ENCODE peak calls at places on chromosomes 16 and 17, in eight cellular contexts. J, Z, I, O, D, S, V and Y are unnamed samples.

GRCh38 chr17:39104046-39104445 is 47.4 kb downstream of the PLXDC1 start:
- DNase-seq in S (no peak), D (no peak), V (no peak), I (no peak), O (peak), J (no peak), Z (no peak), Y (no peak)

GRCh38 chr16:75742424-75743047 is 16.2 kb upstream of the CPHXL start:
- DNase-seq in Z (no peak), I (no peak), J (no peak), V (no peak), S (no peak), D (no peak), O (no peak), Y (no peak)

GRCh38 chr16:74605746-74606520 is 981 bp downstream of the GLG1 start:
- DNase-seq in S (no peak), Z (no peak), V (no peak), I (no peak), J (no peak), O (no peak), D (no peak), Y (no peak)

GRCh38 chr17:31388770-31389672 is 2.5 kb upstream of the RAB11FIP4 start:
- DNase-seq in J (no peak), D (no peak), S (peak), V (no peak), I (no peak), Z (peak), O (no peak), Y (no peak)

GRCh38 chr16:14399397-14400284 is 230.4 kb downstream of the PARN start:
- DNase-seq in I (peak), D (no peak), O (peak), V (peak), S (no peak), Z (peak), J (no peak), Y (no peak)

GRCh38 chr17:73690581-73691135 is 46.4 kb upstream of the SDK2 start:
- DNase-seq in J (no peak), I (no peak), Z (no peak), S (no peak), O (no peak), D (no peak), V (no peak), Y (peak)

GRCh38 chr16:82684246-82684645 is 57.5 kb downstream of the CDH13 start:
- DNase-seq in Z (no peak), I (no peak), V (no peak), D (no peak), S (no peak), J (no peak), O (peak), Y (no peak)

GRCh38 chr17:76612977-76613851 is 27.6 kb upstream of the ST6GALNAC2 start:
- DNase-seq in J (no peak), Z (no peak), I (no peak), V (no peak), D (no peak), S (no peak), O (no peak), Y (no peak)

GRCh38 chr16:88570691-88571092 is 489 bp downstream of the ZC3H18 start:
- DNase-seq in D (peak), O (no peak), S (no peak), Z (no peak), V (no peak), I (no peak), J (peak), Y (no peak)

GRCh38 chr17:56979091-56979480 is 1.2 kb downstream of the SCPEP1 start:
- DNase-seq in J (no peak), S (no peak), O (no peak), D (no peak), V (no peak), Z (no peak), I (no peak), Y (no peak)

GRCh38 chr17:77266891-77267341 is 126.1 kb downstream of the SEC14L1 start:
- DNase-seq in V (no peak), I (no peak), D (no peak), S (no peak), J (no peak), Z (no peak), O (peak), Y (no peak)

GRCh38 chr17:57994436-57994835 is 6.4 kb upstream of the VEZF1 start:
- DNase-seq in O (no peak), D (no peak), J (no peak), Z (no peak), S (no peak), I (no peak), V (no peak), Y (no peak)

GRCh38 chr17:57991537-57991936 is 3.5 kb upstream of the VEZF1 start:
- DNase-seq in J (no peak), Z (no peak), S (no peak), V (no peak), O (no peak), D (no peak), I (no peak), Y (no peak)

GRCh38 chr17:57995076-57995956 is 7.3 kb upstream of the VEZF1 start:
- DNase-seq in D (peak), V (no peak), I (peak), Z (no peak), O (peak), J (no peak), S (peak), Y (peak)

GRCh38 chr17:57997085-57997809 is 9.2 kb upstream of the VEZF1 start:
- DNase-seq in V (no peak), Z (no peak), O (no peak), J (no peak), D (no peak), S (no peak), I (no peak), Y (no peak)

DNA sequence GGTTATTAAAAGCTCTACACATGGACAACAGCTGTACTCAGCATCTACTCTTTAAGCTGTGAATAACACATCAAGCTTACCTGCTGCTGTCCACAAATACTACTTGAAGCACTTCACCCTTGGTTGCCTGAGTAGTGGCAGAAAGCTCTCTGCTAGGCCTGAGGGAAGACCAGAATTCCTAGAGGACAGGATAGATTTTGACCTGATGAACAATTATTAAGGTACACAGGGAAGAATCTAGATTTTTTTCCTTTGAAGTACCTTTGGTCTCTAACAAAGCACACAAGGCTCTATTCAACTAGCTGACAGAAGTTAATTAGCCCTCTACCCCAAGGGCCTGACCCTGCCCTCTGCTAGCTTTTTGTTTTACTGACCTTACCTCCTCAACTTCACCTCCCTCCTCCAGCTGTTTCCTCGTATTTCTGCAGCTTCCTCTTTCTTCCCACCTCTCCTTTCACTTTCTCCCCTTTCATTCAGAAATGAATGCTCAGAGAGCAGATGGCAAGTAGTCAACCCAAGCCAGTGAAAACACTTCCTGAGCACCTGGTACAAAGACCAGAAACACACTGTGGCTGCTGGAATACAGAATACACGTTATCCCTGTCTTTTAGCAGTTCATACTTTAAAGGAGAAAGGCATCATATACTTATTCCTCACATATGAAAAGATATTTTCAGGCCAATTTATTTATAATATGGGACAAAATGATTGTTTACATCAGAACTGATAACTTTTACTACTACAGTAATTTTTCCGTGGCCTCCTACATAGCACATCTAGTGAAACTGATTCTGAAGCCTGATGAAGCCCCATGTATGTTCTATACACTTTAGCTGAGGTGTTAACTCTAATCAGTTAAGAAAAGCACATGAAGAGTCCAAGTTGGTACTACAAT is 5.7 kb upstream of the VEZF1 start:
- DNase-seq in S (no peak), D (no peak), Z (no peak), I (no peak), O (no peak), V (no peak), J (no peak), Y (no peak)
- TF ChIP-seq POLR2A in S (no peak), D (no peak), Z (no peak), I (no peak), O (no peak), V (no peak), J (no peak), Y (no peak)

DNA sequence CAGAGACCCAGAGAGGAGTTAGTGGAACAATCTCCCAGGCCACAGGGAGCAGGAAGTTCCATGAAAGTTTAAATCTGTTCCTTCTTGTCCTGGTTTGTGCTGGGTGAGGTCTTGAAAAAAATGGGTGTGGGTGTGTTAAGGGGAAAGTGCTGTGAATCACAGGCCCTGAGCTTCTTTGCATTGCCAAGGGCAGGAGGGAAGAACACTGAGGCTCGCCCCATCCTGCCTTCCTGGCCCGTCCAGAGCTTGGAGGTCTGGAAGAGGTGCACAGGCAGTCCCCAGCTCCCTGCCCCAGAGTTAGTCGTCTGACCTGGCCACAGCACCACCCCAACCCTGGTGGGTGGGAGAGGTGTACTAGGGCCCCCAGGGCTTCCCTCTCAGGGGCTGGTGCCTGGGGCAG is 2.4 kb downstream of the ADORA2B start:
- DNase-seq in O (peak), S (no peak), I (no peak), J (no peak), V (no peak), D (no peak), Z (no peak), Y (no peak)
- TF ChIP-seq POLR2A in O (no peak), S (no peak), I (no peak), J (no peak), V (no peak), D (no peak), Z (no peak), Y (no peak)

GRCh38 chr16:2235695-2236361 is 416 bp upstream of the DNASE1L2 start:
- DNase-seq in O (no peak), J (no peak), V (no peak), I (no peak), D (no peak), S (no peak), Z (no peak), Y (no peak)
- TF ChIP-seq POLR2A in O (no peak), J (no peak), V (no peak), I (no peak), D (no peak), S (no peak), Z (no peak), Y (no peak)

GRCh38 chr16:64841482-64841881 is 280.4 kb downstream of the CDH11 start:
- DNase-seq in J (no peak), Z (no peak), V (no peak), O (no peak), S (no peak), I (no peak), D (no peak), Y (no peak)
- TF ChIP-seq POLR2A in J (no peak), Z (no peak), V (no peak), O (no peak), S (no peak), I (no peak), D (no peak), Y (no peak)

GRCh38 chr17:53909802-53910201 is 87.1 kb downstream of the KIF2B start:
- DNase-seq in I (no peak), O (no peak), D (no peak), Z (no peak), J (no peak), S (no peak), V (no peak), Y (no peak)
- TF ChIP-seq POLR2A in I (no peak), O (no peak), D (no peak), Z (no peak), J (no peak), S (no peak), V (no peak), Y (no peak)